ENCODE peak calls at places on chromosomes 16 and 17, in ten cellular contexts. One of them, this sample, is unnamed. For H3K9me3, the result is how much of the 10 kb centered on the place peaks cover.

GRCh38 chr17:80477647-80478478 is 1.5 kb upstream of the NPTX1 start:
- DNase-seq in AG04450: no peak
- DNase-seq in Peyer's patch: no peak
- DNase-seq in left lung: no peak
- DNase-seq in hepatocyte: peak
- DNase-seq in aorta: no peak
- DNase-seq in gastrocnemius medialis: no peak
- DNase-seq in lower lobe of right lung: no peak
- DNase-seq in uterus: peak
- DNase-seq in heart left ventricle: no peak
- DNase-seq in this sample: peak

GRCh38 chr17:21373034-21373433 is 3.1 kb upstream of the KCNJ12 start:
- DNase-seq in uterus: no peak
- DNase-seq in left lung: no peak
- DNase-seq in lower lobe of right lung: no peak
- DNase-seq in Peyer's patch: no peak
- DNase-seq in heart left ventricle: no peak
- DNase-seq in gastrocnemius medialis: no peak
- DNase-seq in AG04450: no peak
- DNase-seq in aorta: no peak
- DNase-seq in hepatocyte: no peak
- DNase-seq in this sample: no peak

GRCh38 chr17:76992911-76993310 is 124.7 kb downstream of the MGAT5B start:
- DNase-seq in AG04450: no peak
- DNase-seq in left lung: no peak
- DNase-seq in gastrocnemius medialis: no peak
- DNase-seq in lower lobe of right lung: no peak
- DNase-seq in Peyer's patch: no peak
- DNase-seq in heart left ventricle: no peak
- DNase-seq in hepatocyte: no peak
- DNase-seq in uterus: no peak
- DNase-seq in aorta: no peak
- DNase-seq in this sample: no peak

GRCh38 chr16:56372938-56373337 is 52.4 kb downstream of the AMFR start:
- DNase-seq in left lung: no peak
- DNase-seq in uterus: no peak
- DNase-seq in AG04450: no peak
- DNase-seq in gastrocnemius medialis: no peak
- DNase-seq in aorta: no peak
- DNase-seq in lower lobe of right lung: no peak
- DNase-seq in heart left ventricle: no peak
- DNase-seq in Peyer's patch: no peak
- DNase-seq in hepatocyte: no peak
- DNase-seq in this sample: no peak

GRCh38 chr16:85418978-85419491 is 194.1 kb upstream of the GSE1 start:
- DNase-seq in aorta: peak
- DNase-seq in heart left ventricle: peak
- DNase-seq in AG04450: no peak
- DNase-seq in Peyer's patch: no peak
- DNase-seq in lower lobe of right lung: peak
- DNase-seq in hepatocyte: no peak
- DNase-seq in uterus: no peak
- DNase-seq in gastrocnemius medialis: no peak
- DNase-seq in left lung: no peak
- DNase-seq in this sample: no peak

GRCh38 chr16:29312835-29313558 is 93.5 kb downstream of the NPIPB11 start:
- DNase-seq in lower lobe of right lung: no peak
- DNase-seq in aorta: no peak
- DNase-seq in heart left ventricle: no peak
- DNase-seq in AG04450: no peak
- DNase-seq in left lung: no peak
- DNase-seq in gastrocnemius medialis: no peak
- DNase-seq in Peyer's patch: no peak
- DNase-seq in hepatocyte: no peak
- DNase-seq in uterus: peak
- DNase-seq in this sample: no peak

GRCh38 chr17:7405413-7405881 is 1.6 kb upstream of the TMEM256 start:
- DNase-seq in aorta: no peak
- DNase-seq in left lung: no peak
- DNase-seq in Peyer's patch: no peak
- DNase-seq in heart left ventricle: no peak
- DNase-seq in uterus: no peak
- DNase-seq in hepatocyte: peak
- DNase-seq in lower lobe of right lung: no peak
- DNase-seq in gastrocnemius medialis: no peak
- DNase-seq in AG04450: no peak
- DNase-seq in this sample: no peak

GRCh38 chr17:81537343-81537855 is 9.2 kb downstream of the FSCN2 start:
- DNase-seq in aorta: no peak
- DNase-seq in AG04450: no peak
- DNase-seq in gastrocnemius medialis: no peak
- DNase-seq in heart left ventricle: no peak
- DNase-seq in hepatocyte: peak
- DNase-seq in uterus: no peak
- DNase-seq in left lung: no peak
- DNase-seq in lower lobe of right lung: no peak
- DNase-seq in Peyer's patch: peak
- DNase-seq in this sample: no peak

GRCh38 chr17:74045608-74046007 is 157.9 kb upstream of the RPL38 start:
- DNase-seq in hepatocyte: peak
- DNase-seq in lower lobe of right lung: no peak
- DNase-seq in heart left ventricle: no peak
- DNase-seq in gastrocnemius medialis: no peak
- DNase-seq in left lung: no peak
- DNase-seq in aorta: no peak
- DNase-seq in uterus: no peak
- DNase-seq in AG04450: no peak
- DNase-seq in Peyer's patch: no peak
- DNase-seq in this sample: no peak
- H3K9me3 ChIP-seq in hepatocyte: under half
- H3K9me3 ChIP-seq in lower lobe of right lung: under half
- H3K9me3 ChIP-seq in heart left ventricle: under half
- H3K9me3 ChIP-seq in gastrocnemius medialis: under half
- H3K9me3 ChIP-seq in left lung: under half
- H3K9me3 ChIP-seq in aorta: under half
- H3K9me3 ChIP-seq in uterus: under half
- H3K9me3 ChIP-seq in AG04450: under half
- H3K9me3 ChIP-seq in Peyer's patch: under half
- H3K9me3 ChIP-seq in this sample: under half

GRCh38 chr16:35752012-35752772 is 2292.8 kb downstream of the TP53TG3F start:
- DNase-seq in aorta: no peak
- DNase-seq in hepatocyte: no peak
- DNase-seq in Peyer's patch: no peak
- DNase-seq in AG04450: no peak
- DNase-seq in left lung: no peak
- DNase-seq in gastrocnemius medialis: no peak
- DNase-seq in uterus: no peak
- DNase-seq in heart left ventricle: no peak
- DNase-seq in lower lobe of right lung: no peak
- DNase-seq in this sample: no peak
- H3K9me3 ChIP-seq in aorta: under half
- H3K9me3 ChIP-seq in hepatocyte: under half
- H3K9me3 ChIP-seq in Peyer's patch: under half
- H3K9me3 ChIP-seq in AG04450: half or more
- H3K9me3 ChIP-seq in left lung: under half
- H3K9me3 ChIP-seq in gastrocnemius medialis: under half
- H3K9me3 ChIP-seq in uterus: under half
- H3K9me3 ChIP-seq in heart left ventricle: under half
- H3K9me3 ChIP-seq in lower lobe of right lung: under half
- H3K9me3 ChIP-seq in this sample: half or more

DNA sequence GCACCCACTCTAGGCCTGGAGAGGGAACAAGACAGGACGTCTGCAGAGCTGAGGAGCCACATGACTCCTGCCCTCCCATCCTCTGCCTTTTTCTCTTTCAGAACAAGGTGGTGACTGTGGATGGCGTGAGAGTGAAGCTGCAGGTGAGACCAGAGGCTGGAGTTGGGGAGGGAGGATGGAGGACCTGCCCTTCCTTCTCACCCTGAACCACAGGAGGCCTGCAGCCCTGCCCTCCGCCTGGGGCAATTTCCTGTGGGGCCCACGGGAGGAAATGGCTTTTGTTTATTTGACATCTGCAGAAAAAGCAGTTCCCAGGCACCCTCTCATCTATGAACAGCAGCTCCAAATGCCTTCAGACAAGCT is 5.1 kb downstream of the RAB37 start:
- DNase-seq in hepatocyte: peak
- DNase-seq in left lung: no peak
- DNase-seq in heart left ventricle: no peak
- DNase-seq in AG04450: no peak
- DNase-seq in uterus: no peak
- DNase-seq in aorta: peak
- DNase-seq in Peyer's patch: peak
- DNase-seq in lower lobe of right lung: no peak
- DNase-seq in gastrocnemius medialis: no peak
- DNase-seq in this sample: peak
- H3K9me3 ChIP-seq in hepatocyte: under half
- H3K9me3 ChIP-seq in left lung: under half
- H3K9me3 ChIP-seq in heart left ventricle: under half
- H3K9me3 ChIP-seq in AG04450: under half
- H3K9me3 ChIP-seq in uterus: under half
- H3K9me3 ChIP-seq in aorta: under half
- H3K9me3 ChIP-seq in Peyer's patch: under half
- H3K9me3 ChIP-seq in lower lobe of right lung: under half
- H3K9me3 ChIP-seq in gastrocnemius medialis: under half
- H3K9me3 ChIP-seq in this sample: under half

GRCh38 chr17:73569758-73570319 is 74.4 kb downstream of the SDK2 start:
- DNase-seq in heart left ventricle: peak
- DNase-seq in Peyer's patch: no peak
- DNase-seq in hepatocyte: no peak
- DNase-seq in aorta: no peak
- DNase-seq in uterus: no peak
- DNase-seq in gastrocnemius medialis: no peak
- DNase-seq in left lung: no peak
- DNase-seq in lower lobe of right lung: no peak
- DNase-seq in AG04450: no peak
- DNase-seq in this sample: no peak

GRCh38 chr17:73566905-73567782 is 77.1 kb downstream of the SDK2 start:
- DNase-seq in aorta: no peak
- DNase-seq in hepatocyte: no peak
- DNase-seq in AG04450: no peak
- DNase-seq in left lung: no peak
- DNase-seq in Peyer's patch: peak
- DNase-seq in uterus: no peak
- DNase-seq in heart left ventricle: peak
- DNase-seq in gastrocnemius medialis: no peak
- DNase-seq in lower lobe of right lung: no peak
- DNase-seq in this sample: peak

GRCh38 chr17:73571524-73572130 is 72.6 kb downstream of the SDK2 start:
- DNase-seq in gastrocnemius medialis: no peak
- DNase-seq in Peyer's patch: no peak
- DNase-seq in uterus: no peak
- DNase-seq in hepatocyte: no peak
- DNase-seq in heart left ventricle: peak
- DNase-seq in aorta: no peak
- DNase-seq in lower lobe of right lung: peak
- DNase-seq in left lung: peak
- DNase-seq in AG04450: no peak
- DNase-seq in this sample: no peak

GRCh38 chr17:73564856-73565255 is 79.4 kb downstream of the SDK2 start:
- DNase-seq in uterus: no peak
- DNase-seq in left lung: no peak
- DNase-seq in gastrocnemius medialis: no peak
- DNase-seq in Peyer's patch: no peak
- DNase-seq in AG04450: no peak
- DNase-seq in heart left ventricle: no peak
- DNase-seq in aorta: no peak
- DNase-seq in lower lobe of right lung: no peak
- DNase-seq in hepatocyte: no peak
- DNase-seq in this sample: no peak

DNA sequence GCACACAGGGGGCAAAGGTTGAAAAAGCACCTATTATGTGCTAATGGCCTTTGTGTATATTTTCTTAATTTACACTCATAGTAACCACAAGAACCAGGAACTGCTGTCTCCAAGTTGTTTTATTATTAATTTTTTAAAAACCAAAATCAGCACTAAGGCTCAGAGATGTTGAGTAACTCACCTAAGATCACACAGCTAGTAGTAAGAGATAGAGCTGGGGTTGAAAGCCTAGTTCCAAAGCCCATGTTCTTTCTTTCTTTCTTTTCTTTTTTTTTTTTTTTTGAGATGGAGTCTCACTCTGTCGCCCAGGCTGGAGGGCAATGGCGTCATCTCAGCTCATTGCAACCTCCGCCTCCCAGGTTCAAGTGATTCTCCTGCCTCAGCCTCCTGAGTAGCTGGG is 75.3 kb downstream of the SDK2 start:
- DNase-seq in aorta: no peak
- DNase-seq in left lung: no peak
- DNase-seq in uterus: no peak
- DNase-seq in gastrocnemius medialis: no peak
- DNase-seq in lower lobe of right lung: no peak
- DNase-seq in AG04450: no peak
- DNase-seq in hepatocyte: no peak
- DNase-seq in heart left ventricle: no peak
- DNase-seq in Peyer's patch: no peak
- DNase-seq in this sample: no peak
- H3K9me3 ChIP-seq in aorta: under half
- H3K9me3 ChIP-seq in left lung: under half
- H3K9me3 ChIP-seq in uterus: under half
- H3K9me3 ChIP-seq in gastrocnemius medialis: under half
- H3K9me3 ChIP-seq in lower lobe of right lung: under half
- H3K9me3 ChIP-seq in AG04450: under half
- H3K9me3 ChIP-seq in hepatocyte: under half
- H3K9me3 ChIP-seq in heart left ventricle: under half
- H3K9me3 ChIP-seq in Peyer's patch: under half
- H3K9me3 ChIP-seq in this sample: under half

DNA sequence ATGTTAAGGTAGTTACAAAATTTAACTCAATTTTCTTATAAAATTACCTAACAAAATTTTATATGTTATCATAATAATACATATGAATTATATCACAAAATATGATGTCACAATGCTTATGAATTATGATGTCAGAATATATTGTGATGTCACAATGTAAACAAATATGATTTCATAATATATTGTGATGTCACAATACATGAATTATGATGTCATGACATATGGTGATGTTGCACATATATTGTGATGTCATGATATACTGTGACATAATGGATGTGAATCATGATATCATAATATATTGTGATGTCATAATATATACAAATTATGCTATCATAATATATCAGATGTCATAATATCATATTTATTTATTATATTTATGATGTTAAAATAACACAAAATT is 1879.9 kb downstream of the TP53TG3F start:
- DNase-seq in aorta: no peak
- DNase-seq in AG04450: no peak
- DNase-seq in gastrocnemius medialis: no peak
- DNase-seq in uterus: no peak
- DNase-seq in lower lobe of right lung: no peak
- DNase-seq in hepatocyte: no peak
- DNase-seq in Peyer's patch: no peak
- DNase-seq in left lung: no peak
- DNase-seq in heart left ventricle: no peak
- DNase-seq in this sample: no peak
- H3K9me3 ChIP-seq in aorta: under half
- H3K9me3 ChIP-seq in AG04450: under half
- H3K9me3 ChIP-seq in gastrocnemius medialis: under half
- H3K9me3 ChIP-seq in uterus: under half
- H3K9me3 ChIP-seq in lower lobe of right lung: under half
- H3K9me3 ChIP-seq in hepatocyte: under half
- H3K9me3 ChIP-seq in Peyer's patch: under half
- H3K9me3 ChIP-seq in left lung: under half
- H3K9me3 ChIP-seq in heart left ventricle: under half
- H3K9me3 ChIP-seq in this sample: under half

This sample was measured in CD4-positive, alpha-beta T cell.